ENCODE peak calls at places on chromosome 20, in eight cellular contexts. O is tibial nerve, D is right atrium auricular region, L is pancreas, Z is PC-9, E is spleen, A is H9, C is A549. R is an unnamed sample. For H3K4me1, the result is how much of the 10 kb centered on the place peaks cover.

GRCh38 chr20:45052698-45053440 is 48.1 kb downstream of the KCNS1 start:
- DNase-seq in L (no peak), C (no peak), D (no peak), A (no peak), E (no peak), O (no peak), Z (no peak), R (no peak)

GRCh38 chr20:35952480-35953410 is 1.6 kb downstream of the SCAND1 start:
- DNase-seq in A (no peak), Z (peak), C (peak), E (no peak), L (peak), D (no peak), O (no peak), R (no peak)

GRCh38 chr20:7596541-7596940 is 343.7 kb downstream of the HAO1 start:
- DNase-seq in O (no peak), Z (no peak), C (no peak), A (peak), D (no peak), E (no peak), L (no peak), R (no peak)

GRCh38 chr20:45128066-45128465 is 3.8 kb upstream of the WFDC12 start:
- DNase-seq in C (no peak), Z (peak), L (no peak), D (no peak), E (no peak), A (no peak), O (no peak), R (no peak)

GRCh38 chr20:2042400-2042799 is 48.5 kb upstream of the PDYN start:
- DNase-seq in A (no peak), D (no peak), E (no peak), Z (no peak), O (no peak), L (no peak), C (no peak), R (no peak)

GRCh38 chr20:34190679-34191090 is 50.5 kb upstream of the ASIP start:
- DNase-seq in Z (peak), L (peak), D (peak), C (peak), A (peak), E (no peak), O (peak), R (no peak)

GRCh38 chr20:3168079-3168828 is 5.1 kb downstream of the LZTS3 start:
- DNase-seq in E (peak), C (no peak), O (no peak), D (no peak), L (peak), A (peak), Z (peak), R (no peak)

GRCh38 chr20:10427060-10427692 is 6.8 kb downstream of the MKKS start:
- DNase-seq in O (no peak), A (no peak), Z (peak), L (peak), C (peak), D (no peak), E (peak), R (no peak)

GRCh38 chr20:4666001-4666470 is 55.7 kb upstream of the PRND start:
- DNase-seq in O (no peak), E (no peak), L (no peak), C (no peak), D (no peak), Z (peak), A (no peak), R (no peak)

GRCh38 chr20:44247676-44248419 is 740 bp downstream of the GDAP1L1 start:
- DNase-seq in D (no peak), A (peak), O (no peak), L (peak), C (peak), E (no peak), Z (peak), R (no peak)

GRCh38 chr20:64116541-64117423 is 9.4 kb upstream of the NPBWR2 start:
- DNase-seq in A (no peak), Z (no peak), C (no peak), E (no peak), D (no peak), O (no peak), L (no peak), R (no peak)

GRCh38 chr20:46554850-46555249 is 4.4 kb upstream of the OCSTAMP start:
- DNase-seq in O (no peak), E (no peak), A (no peak), Z (no peak), L (no peak), C (no peak), D (no peak), R (no peak)

GRCh38 chr20:25571240-25571639 is 14.1 kb downstream of the NINL start:
- DNase-seq in D (no peak), Z (no peak), O (no peak), E (peak), A (no peak), C (no peak), L (no peak), R (no peak)

GRCh38 chr20:62550087-62550565 is 74.3 kb upstream of the GATA5 start:
- DNase-seq in E (no peak), C (peak), D (peak), Z (no peak), L (no peak), O (no peak), A (no peak), R (no peak)

GRCh38 chr20:36465109-36466080 is 75.9 kb upstream of the MYL9 start:
- DNase-seq in A (peak), Z (peak), C (peak), O (peak), D (peak), L (peak), E (no peak), R (no peak)

DNA sequence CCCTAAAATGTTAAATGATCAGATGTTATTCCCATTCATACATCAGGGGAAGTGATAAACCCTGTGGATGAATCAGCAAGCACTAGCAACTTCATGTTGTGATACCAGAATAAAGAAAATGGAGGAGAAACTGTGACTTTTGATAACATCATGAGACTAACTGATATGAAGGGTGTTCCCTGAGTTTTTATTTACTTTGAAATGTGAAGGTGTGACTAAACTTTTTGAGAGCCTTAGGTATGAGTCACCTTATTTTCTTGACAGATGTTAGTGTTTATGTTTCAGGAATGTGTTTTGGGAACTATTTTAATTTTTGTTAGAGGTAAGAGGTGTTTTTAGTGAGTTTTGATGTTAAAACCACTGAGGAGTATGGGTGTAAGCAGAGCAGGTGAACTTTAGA is 4.4 kb downstream of the PARD6B start:
- DNase-seq in O (no peak), D (no peak), E (no peak), A (no peak), L (no peak), C (peak), Z (no peak), R (no peak)
- H3K27ac ChIP-seq in O (peak), D (no peak), E (no peak), A (no peak), L (peak), C (peak), Z (peak), R (peak)

GRCh38 chr20:41178904-41179432 is 41.6 kb downstream of the PLCG1 start:
- DNase-seq in Z (no peak), E (peak), C (no peak), A (peak), D (peak), O (peak), L (peak), R (no peak)

GRCh38 chr20:41182296-41183212 is 45.2 kb downstream of the PLCG1 start:
- DNase-seq in D (peak), A (peak), C (no peak), E (peak), Z (no peak), L (peak), O (peak), R (no peak)

GRCh38 chr20:41179961-41180360 is 42.6 kb downstream of the PLCG1 start:
- DNase-seq in A (peak), D (peak), C (no peak), Z (no peak), O (peak), E (no peak), L (peak), R (no peak)

GRCh38 chr20:41181567-41181966 is 44.2 kb downstream of the PLCG1 start:
- DNase-seq in C (no peak), Z (no peak), L (peak), O (peak), A (peak), E (no peak), D (peak), R (no peak)

GRCh38 chr20:41180599-41181333 is 43.4 kb downstream of the PLCG1 start:
- DNase-seq in A (peak), D (peak), Z (no peak), O (peak), L (peak), E (peak), C (no peak), R (no peak)
- H3K4me1 ChIP-seq in A (under half), D (under half), Z (under half), O (under half), L (under half), E (under half), C (under half), R (under half)

DNA sequence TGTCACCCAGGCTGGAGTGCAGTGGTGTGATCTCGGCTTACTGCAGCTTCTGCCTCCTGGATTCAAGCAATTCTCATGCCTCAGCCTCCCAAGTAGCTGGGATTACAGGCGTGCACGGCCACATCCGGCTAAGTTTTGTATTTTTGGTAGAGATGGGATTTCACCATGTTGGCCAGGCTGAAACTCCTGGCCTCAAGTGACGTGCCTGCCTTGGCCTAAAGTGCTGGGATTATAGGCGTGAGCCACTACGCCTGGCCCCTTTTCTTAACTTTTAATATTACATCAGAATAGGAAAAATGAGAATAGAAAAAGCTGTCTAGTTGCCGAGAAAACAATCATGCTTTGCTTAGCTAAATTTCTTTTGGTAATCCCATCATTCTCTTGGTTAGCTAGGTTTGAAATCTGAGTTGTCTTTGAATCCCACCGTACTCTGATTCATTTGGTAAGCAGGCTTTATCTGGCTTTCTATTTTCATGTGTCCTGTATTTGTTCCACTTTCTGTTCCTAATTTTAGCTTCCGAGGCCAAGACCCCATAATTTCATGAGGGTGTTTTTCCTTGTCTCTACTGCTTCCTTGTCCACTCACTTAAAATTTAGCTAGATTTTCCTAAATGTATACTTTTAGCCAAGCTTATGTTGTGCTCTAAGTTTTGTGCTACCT is 83.5 kb downstream of the NCOA3 start:
- DNase-seq in L (no peak), C (no peak), D (no peak), E (no peak), A (no peak), O (no peak), Z (no peak), R (no peak)
- H3K27ac ChIP-seq in L (no peak), C (peak), D (peak), E (peak), A (no peak), O (no peak), Z (peak), R (no peak)

GRCh38 chr20:59692139-59692538 is 87.8 kb downstream of the PHACTR3 start:
- DNase-seq in C (no peak), O (no peak), Z (no peak), L (no peak), D (no peak), E (no peak), A (no peak), R (no peak)
- H3K4me1 ChIP-seq in C (under half), O (under half), Z (under half), L (under half), D (under half), E (under half), A (under half), R (under half)

DNA sequence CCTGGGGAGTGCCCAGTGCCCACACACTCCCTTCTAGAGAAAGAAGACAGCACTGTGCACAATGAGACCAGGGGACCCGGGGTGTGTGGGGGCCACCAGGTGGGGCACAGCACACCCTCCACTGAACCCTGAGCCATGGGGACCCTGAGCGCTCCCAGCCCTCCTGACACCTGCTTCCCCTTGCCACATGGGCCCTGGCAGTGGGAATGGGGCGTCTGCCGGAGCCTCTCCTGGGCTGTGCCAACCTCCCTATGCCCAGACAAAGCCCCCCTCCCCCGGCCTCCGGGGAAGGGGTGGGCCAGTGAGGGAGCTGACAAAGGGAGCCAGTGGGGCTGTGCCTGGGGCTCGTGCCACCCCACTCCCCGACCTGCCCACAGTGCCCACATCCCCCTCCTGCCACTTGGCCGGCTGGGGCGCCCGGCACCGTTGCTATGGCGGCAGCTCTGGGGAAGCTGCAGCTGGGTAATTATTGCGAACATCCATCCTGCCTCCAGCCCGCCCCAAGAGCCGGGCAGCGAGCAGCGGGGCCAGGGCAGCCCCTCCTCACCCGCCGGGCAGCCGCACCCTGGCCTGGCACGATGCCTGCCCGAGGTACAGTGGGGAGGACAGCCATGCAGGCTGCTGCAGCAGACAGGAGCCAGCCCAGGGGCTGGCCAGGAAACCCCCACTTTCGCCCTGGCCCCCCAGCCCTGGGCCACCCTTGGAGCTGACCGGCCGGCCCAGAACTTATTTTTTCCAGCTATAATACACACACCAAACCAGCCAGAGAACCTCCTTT is 41.9 kb upstream of the NOL4L start:
- DNase-seq in L (peak), Z (peak), C (no peak), A (no peak), D (no peak), E (peak), O (no peak), R (no peak)
- H3K27ac ChIP-seq in L (no peak), Z (no peak), C (peak), A (no peak), D (peak), E (no peak), O (no peak), R (no peak)

GRCh38 chr20:17658648-17658993 is 23.4 kb downstream of the RRBP1 start:
- DNase-seq in E (no peak), C (no peak), L (no peak), A (no peak), D (no peak), O (no peak), Z (no peak), R (no peak)
- H3K4me1 ChIP-seq in E (under half), C (under half), L (under half), A (under half), D (under half), O (under half), Z (under half), R (under half)